ENCODE peak calls at places on chromosome 20, in four cellular contexts. C, X, Z and T are unnamed samples.

GRCh38 chr20:55684578-55684977 is 320.7 kb downstream of the CBLN4 start:
- DNase-seq in C (no peak), X (no peak), Z (no peak), T (no peak)

GRCh38 chr20:62368629-62369507 is 1.8 kb upstream of the LAMA5 start:
- DNase-seq in C (no peak), X (no peak), Z (no peak), T (peak; percentile 41)

GRCh38 chr20:59039233-59039632 is 3.4 kb downstream of the PRELID3B start:
- DNase-seq in C (no peak), X (no peak), Z (no peak), T (no peak)

GRCh38 chr20:62365814-62366369 is 1.2 kb downstream of the LAMA5 start:
- DNase-seq in C (no peak), X (peak; percentile 78), Z (no peak), T (no peak)

GRCh38 chr20:3541887-3542721 is 71.3 kb downstream of the ATRN start:
- DNase-seq in C (no peak), X (no peak), Z (no peak), T (no peak)

GRCh38 chr20:19932170-19932667 is 84.9 kb upstream of the NAA20 start:
- DNase-seq in C (no peak), X (no peak), Z (no peak), T (peak; percentile 81)

GRCh38 chr20:48708116-48708515 is 119.7 kb downstream of the PREX1 start:
- DNase-seq in C (no peak), X (no peak), Z (no peak), T (no peak)

GRCh38 chr20:6026051-6026450 is 27.8 kb downstream of the LRRN4 start:
- DNase-seq in C (no peak), X (no peak), Z (no peak), T (peak; percentile 58)

GRCh38 chr20:61932199-61932592 is 133.5 kb downstream of the TAF4 start:
- DNase-seq in C (no peak), X (peak; percentile 43), Z (no peak), T (no peak)